ENCODE peak calls at places on chromosome X, in four cellular contexts. V, N, X and M are unnamed samples.

GRCh38 chrX:7798327-7798726 is 44.6 kb upstream of the VCX start:
- DNase-seq in V (no peak), N (no peak), X (no peak), M (no peak)

GRCh38 chrX:56563231-56564116 is at the start of gene UBQLN2:
- DNase-seq in V (peak; percentile 68), N (no peak), X (peak; percentile 77), M (peak; percentile 69)

GRCh38 chrX:110310896-110311295 is 7.0 kb downstream of the AMMECR1 start:
- DNase-seq in V (no peak), N (no peak), X (no peak), M (peak; percentile 15)

GRCh38 chrX:125203737-125204578 is 115.7 kb upstream of the TEX13C start:
- DNase-seq in V (peak; percentile 46), N (no peak), X (peak; percentile 27), M (peak; percentile 5)

GRCh38 chrX:126165721-126166401 is at the start of gene DCAF12L2:
- DNase-seq in V (peak; percentile 41), N (no peak), X (peak; percentile 50), M (no peak)

GRCh38 chrX:150773117-150773516 is 79.9 kb downstream of the MTMR1 start:
- DNase-seq in V (no peak), N (no peak), X (no peak), M (no peak)

GRCh38 chrX:103254921-103255455 is at the start of gene TCEAL8:
- DNase-seq in V (peak; percentile 74), N (peak; percentile 21), X (peak; percentile 60), M (peak; percentile 75)

GRCh38 chrX:148535639-148536038 is 35.2 kb downstream of the AFF2 start:
- DNase-seq in V (no peak), N (no peak), X (no peak), M (no peak)

GRCh38 chrX:50712777-50713176 is 101.2 kb downstream of the SHROOM4 start:
- DNase-seq in V (no peak), N (no peak), X (no peak), M (no peak)

GRCh38 chrX:133482345-133483041 is 67.2 kb upstream of the GPC4 start:
- DNase-seq in V (no peak), N (no peak), X (no peak), M (no peak)

GRCh38 chrX:107723501-107723900 is 52.1 kb downstream of the TSC22D3 start:
- DNase-seq in V (no peak), N (no peak), X (no peak), M (no peak)
- TF ChIP-seq USF1 in V (no peak), N (no peak), X (no peak), M (no peak)

GRCh38 chrX:101803451-101803850 is 128.4 kb downstream of the ZMAT1 start:
- DNase-seq in V (no peak), N (no peak), X (no peak), M (no peak)
- TF ChIP-seq USF1 in V (no peak), N (no peak), X (no peak), M (no peak)

DNA sequence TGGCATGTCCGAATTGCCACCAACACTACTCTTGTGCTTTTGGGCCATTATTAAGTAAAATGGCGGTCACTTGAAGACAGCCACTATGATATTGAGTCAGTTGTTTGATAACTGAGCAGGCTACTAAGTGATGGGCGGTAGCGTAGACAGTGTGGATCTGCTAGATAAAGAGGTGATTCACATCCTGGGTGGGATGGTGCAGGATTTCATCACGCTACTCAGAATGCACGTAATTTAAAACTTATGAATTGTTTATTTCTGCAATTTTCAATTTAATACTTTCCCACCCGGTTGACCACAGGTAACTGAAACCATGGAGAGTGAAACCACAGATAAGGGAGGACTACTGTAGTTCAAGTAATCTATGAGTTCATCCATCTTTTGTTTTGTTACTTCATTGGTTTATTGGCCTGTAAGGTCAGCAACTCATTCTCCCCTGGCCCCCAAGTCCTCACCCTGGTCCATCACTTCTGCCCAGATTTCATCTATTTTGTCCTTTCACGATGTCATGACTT is 2.9 kb downstream of the ARAF start:
- DNase-seq in V (no peak), N (no peak), X (no peak), M (no peak)
- TF ChIP-seq USF1 in V (no peak), N (no peak), X (no peak), M (no peak)

GRCh38 chrX:74923942-74924448 is 1.3 kb downstream of the NEXMIF start:
- DNase-seq in V (peak; percentile 15), N (no peak), X (peak; percentile 21), M (no peak)
- TF ChIP-seq USF1 in V (no peak), N (no peak), X (no peak), M (no peak)

GRCh38 chrX:46587158-46587557 is 13.6 kb downstream of the CHST7 start:
- DNase-seq in V (no peak), N (peak; percentile 55), X (no peak), M (no peak)
- TF ChIP-seq USF1 in V (no peak), N (no peak), X (no peak), M (no peak)

GRCh38 chrX:13386636-13387035 is 66.8 kb upstream of the ATXN3L start:
- DNase-seq in V (no peak), N (no peak), X (no peak), M (no peak)
- TF ChIP-seq USF1 in V (no peak), N (no peak), X (no peak), M (no peak)